ENCODE peak calls at places on chromosomes 2 and 18, in eight cellular contexts. A is GM23338, V is left ventricle myocardium inferior, I is right lobe of liver, O is ascending aorta, N is PC-3, D is heart left ventricle, S is transverse colon. M is an unnamed sample. For H3K4me1, the result is how much of the 10 kb centered on the place peaks cover.

GRCh38 chr2:1515073-1515430 is 101.8 kb downstream of the TPO start:
- DNase-seq in N (no peak), S (no peak), D (no peak), A (no peak), V (no peak), I (peak), O (no peak), M (no peak)

GRCh38 chr2:6103949-6104348 is 411.8 kb downstream of the SOX11 start:
- DNase-seq in D (no peak), N (no peak), A (peak), S (no peak), V (no peak), O (no peak), I (no peak), M (peak)

GRCh38 chr2:50773533-50773932 is 258.4 kb downstream of the NRXN1 start:
- DNase-seq in S (no peak), I (no peak), D (no peak), A (peak), N (no peak), V (no peak), O (no peak), M (no peak)

GRCh38 chr18:32730620-32731021 is 42.2 kb downstream of the KLHL14 start:
- DNase-seq in D (no peak), I (no peak), N (no peak), A (no peak), O (no peak), V (no peak), S (no peak), M (no peak)

GRCh38 chr2:118032169-118033013 is 18.5 kb upstream of the CCDC93 start:
- DNase-seq in O (no peak), A (peak), V (no peak), I (no peak), S (peak), D (no peak), N (peak), M (peak)

GRCh38 chr2:71048096-71048495 is 20.4 kb upstream of the NAGK start:
- DNase-seq in N (no peak), V (no peak), S (no peak), A (no peak), I (no peak), O (no peak), D (no peak), M (no peak)

GRCh38 chr18:57437433-57437781 is 2.2 kb downstream of the ONECUT2 start:
- DNase-seq in S (no peak), A (peak), O (no peak), N (no peak), I (peak), V (no peak), D (no peak), M (no peak)

GRCh38 chr2:63743976-63744331 is 97.7 kb upstream of the UGP2 start:
- DNase-seq in D (no peak), O (no peak), S (no peak), A (no peak), N (no peak), V (no peak), I (no peak), M (no peak)

GRCh38 chr2:215832791-215833190 is 180.6 kb downstream of the MREG start:
- DNase-seq in I (peak), O (no peak), A (no peak), D (no peak), N (no peak), S (no peak), V (no peak), M (no peak)

GRCh38 chr2:219286436-219287115 is 7.4 kb downstream of the DNAJB2 start:
- DNase-seq in N (no peak), V (no peak), O (no peak), S (no peak), A (peak), I (no peak), D (no peak), M (peak)

GRCh38 chr2:49693961-49694360 is 539.6 kb upstream of the FSHR start:
- DNase-seq in S (no peak), O (no peak), I (no peak), D (no peak), N (no peak), A (no peak), V (no peak), M (no peak)

GRCh38 chr18:10059610-10060468 is 146.0 kb downstream of the VAPA start:
- DNase-seq in S (no peak), A (no peak), I (no peak), D (no peak), V (peak), O (no peak), N (no peak), M (no peak)

GRCh38 chr2:69011611-69012157 is 1.3 kb upstream of the ANTXR1 start:
- DNase-seq in D (no peak), N (no peak), S (no peak), I (no peak), A (peak), O (no peak), V (no peak), M (no peak)

GRCh38 chr2:9758741-9759140 is 84.5 kb upstream of the TAF1B start:
- DNase-seq in S (no peak), D (no peak), I (no peak), O (no peak), A (no peak), V (no peak), N (no peak), M (no peak)

GRCh38 chr2:226609361-226609760 is 190.3 kb downstream of the IRS1 start:
- DNase-seq in D (no peak), N (no peak), S (no peak), O (no peak), V (no peak), I (no peak), A (no peak), M (no peak)

GRCh38 chr18:42706618-42707017 is 408.9 kb downstream of the RIT2 start:
- DNase-seq in O (no peak), V (no peak), D (no peak), S (peak), A (peak), I (no peak), N (no peak), M (peak)

GRCh38 chr2:238995634-238996033 is 147.7 kb downstream of the TWIST2 start:
- DNase-seq in A (no peak), N (peak), D (no peak), S (no peak), I (no peak), V (no peak), O (no peak), M (no peak)

GRCh38 chr18:79987566-79987965 is 797 bp downstream of the TXNL4A start:
- DNase-seq in D (no peak), I (no peak), O (no peak), V (no peak), A (no peak), N (no peak), S (no peak), M (no peak)

GRCh38 chr2:239893236-239893515 is 132.0 kb downstream of the NDUFA10 start:
- DNase-seq in S (no peak), O (no peak), V (no peak), A (no peak), I (no peak), N (no peak), D (no peak), M (peak)

GRCh38 chr18:475202-475624 is 25.3 kb downstream of the COLEC12 start:
- DNase-seq in S (no peak), D (peak), A (peak), I (no peak), O (no peak), V (no peak), N (peak), M (no peak)

GRCh38 chr2:26675651-26676255 is 16.8 kb upstream of the KCNK3 start:
- DNase-seq in V (no peak), N (no peak), O (no peak), A (no peak), D (no peak), I (peak), S (no peak), M (no peak)

GRCh38 chr2:236545248-236545658 is 24.4 kb upstream of the ACKR3 start:
- DNase-seq in S (no peak), V (no peak), O (no peak), N (no peak), A (no peak), D (no peak), I (no peak), M (no peak)

GRCh38 chr2:15556311-15556930 is 4.7 kb downstream of the NBAS start:
- DNase-seq in V (no peak), A (no peak), I (no peak), N (no peak), S (no peak), D (no peak), O (no peak), M (no peak)

GRCh38 chr18:76338619-76339245 is 156.3 kb downstream of the ZNF516 start:
- DNase-seq in A (no peak), I (no peak), V (no peak), S (no peak), N (no peak), O (no peak), D (no peak), M (no peak)

GRCh38 chr2:216216951-216217903 is 108.1 kb downstream of the XRCC5 start:
- DNase-seq in D (peak), A (no peak), V (no peak), N (peak), I (no peak), S (no peak), O (no peak), M (no peak)

GRCh38 chr2:138780451-138780880 is 276 bp upstream of the NXPH2 start:
- DNase-seq in O (no peak), N (no peak), I (no peak), S (no peak), A (peak), D (no peak), V (no peak), M (no peak)

GRCh38 chr2:167862787-167863186 is 384.6 kb downstream of the STK39 start:
- DNase-seq in I (no peak), N (peak), O (no peak), D (no peak), V (no peak), A (no peak), S (no peak), M (no peak)

GRCh38 chr2:198098918-198099317 is 294.5 kb downstream of the PLCL1 start:
- DNase-seq in O (no peak), A (peak), I (no peak), D (no peak), V (no peak), N (no peak), S (no peak), M (no peak)

GRCh38 chr2:233999182-233999581 is 51.3 kb upstream of the SPP2 start:
- DNase-seq in V (no peak), N (no peak), D (no peak), A (peak), S (no peak), O (no peak), I (no peak), M (no peak)

GRCh38 chr2:9311488-9311887 is 104.9 kb downstream of the ASAP2 start:
- DNase-seq in A (no peak), S (peak), D (peak), I (no peak), V (peak), N (peak), O (no peak), M (no peak)

GRCh38 chr2:71360434-71360975 is 28.9 kb downstream of the ZNF638 start:
- DNase-seq in V (no peak), O (no peak), N (no peak), D (no peak), I (no peak), A (no peak), S (no peak), M (no peak)

GRCh38 chr2:212158081-212158480 is 380.5 kb downstream of the ERBB4 start:
- DNase-seq in D (no peak), A (no peak), S (no peak), N (no peak), V (no peak), I (no peak), O (no peak), M (no peak)

DNA sequence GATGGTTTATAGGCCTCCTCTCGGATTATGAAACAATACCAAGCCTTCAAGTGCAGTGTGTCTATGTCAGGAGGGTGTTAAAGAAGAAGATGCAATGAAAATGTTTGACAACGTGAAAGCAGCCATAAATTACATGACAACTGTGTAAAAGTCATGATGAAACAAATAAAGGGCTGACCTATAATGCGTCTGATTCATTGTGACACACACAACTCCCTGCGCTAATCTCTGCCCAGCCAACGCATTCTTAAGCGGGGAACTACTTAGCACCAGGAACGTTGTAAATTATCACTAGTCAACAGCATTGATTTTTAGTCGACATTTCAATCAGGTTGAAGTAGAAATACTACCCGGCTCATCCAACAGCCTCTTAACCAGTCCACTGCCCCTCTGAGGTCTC is 26.8 kb downstream of the BCL11A start:
- DNase-seq in I (no peak), N (no peak), A (no peak), O (no peak), V (no peak), D (no peak), S (no peak), M (no peak)
- H3K4me1 ChIP-seq in I (under half), N (under half), A (half or more), O (under half), V (half or more), D (under half), S (under half), M (under half)

GRCh38 chr18:8610442-8610801 is 1.2 kb downstream of the RAB12 start:
- DNase-seq in O (no peak), A (no peak), V (no peak), N (peak), D (no peak), S (peak), I (no peak), M (peak)

GRCh38 chr18:8605974-8606373 is 3.3 kb upstream of the RAB12 start:
- DNase-seq in O (no peak), D (no peak), V (no peak), S (no peak), N (no peak), A (no peak), I (no peak), M (no peak)

GRCh38 chr18:8608795-8609673 is at the start of gene RAB12:
- DNase-seq in V (peak), O (peak), S (peak), I (peak), N (peak), D (peak), A (peak), M (peak)

GRCh38 chr18:8609711-8610441 is 639 bp downstream of the RAB12 start:
- DNase-seq in N (no peak), I (peak), S (peak), V (peak), A (no peak), D (no peak), O (no peak), M (peak)

DNA sequence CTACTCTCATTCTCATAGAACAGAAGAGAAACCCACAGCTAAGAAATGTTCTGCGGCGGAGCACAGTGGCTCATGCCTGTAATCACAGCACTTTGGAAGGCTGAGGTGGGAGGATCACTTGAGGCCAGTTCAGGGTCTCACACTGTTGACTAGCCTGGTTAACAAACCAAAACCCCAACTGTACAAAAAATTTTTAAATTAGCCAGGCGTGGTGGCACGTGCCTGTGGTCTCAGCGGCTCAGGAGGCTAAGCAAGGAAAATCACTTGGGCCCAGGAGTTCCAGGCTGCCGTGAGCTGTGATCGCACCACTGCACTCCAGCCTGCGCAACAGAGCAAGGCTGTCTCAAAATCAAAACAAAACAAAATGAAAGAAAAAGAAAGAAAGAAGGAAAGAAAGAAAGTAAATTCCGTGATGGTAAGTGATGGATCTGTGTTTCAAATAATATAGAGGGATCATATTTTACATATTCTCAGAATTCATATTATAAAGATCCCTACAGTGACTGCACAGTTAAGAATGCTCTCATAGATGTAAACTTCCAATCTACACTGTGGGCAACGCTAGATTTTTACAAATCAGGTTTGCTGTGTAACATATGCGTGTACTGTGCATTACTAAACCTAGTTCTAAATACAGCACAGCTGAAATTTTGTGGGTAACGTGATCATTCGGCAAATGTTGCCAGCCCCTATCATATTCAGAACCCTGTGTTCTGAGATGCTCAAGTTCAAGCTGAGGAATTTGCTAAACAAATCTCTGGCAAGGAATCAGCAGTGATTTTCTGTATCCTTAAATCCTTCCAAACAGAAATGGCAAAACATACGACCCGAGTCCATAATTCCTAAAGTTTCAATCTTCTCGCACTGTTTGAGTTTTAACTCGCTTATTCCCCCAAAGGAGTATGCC is 1.2 kb upstream of the RAB12 start:
- DNase-seq in A (no peak), O (no peak), I (no peak), S (no peak), D (no peak), V (no peak), N (no peak), M (peak)
- H3K27ac ChIP-seq in A (no peak), O (peak), I (peak), S (peak), D (peak), V (peak), N (no peak), M (peak)

DNA sequence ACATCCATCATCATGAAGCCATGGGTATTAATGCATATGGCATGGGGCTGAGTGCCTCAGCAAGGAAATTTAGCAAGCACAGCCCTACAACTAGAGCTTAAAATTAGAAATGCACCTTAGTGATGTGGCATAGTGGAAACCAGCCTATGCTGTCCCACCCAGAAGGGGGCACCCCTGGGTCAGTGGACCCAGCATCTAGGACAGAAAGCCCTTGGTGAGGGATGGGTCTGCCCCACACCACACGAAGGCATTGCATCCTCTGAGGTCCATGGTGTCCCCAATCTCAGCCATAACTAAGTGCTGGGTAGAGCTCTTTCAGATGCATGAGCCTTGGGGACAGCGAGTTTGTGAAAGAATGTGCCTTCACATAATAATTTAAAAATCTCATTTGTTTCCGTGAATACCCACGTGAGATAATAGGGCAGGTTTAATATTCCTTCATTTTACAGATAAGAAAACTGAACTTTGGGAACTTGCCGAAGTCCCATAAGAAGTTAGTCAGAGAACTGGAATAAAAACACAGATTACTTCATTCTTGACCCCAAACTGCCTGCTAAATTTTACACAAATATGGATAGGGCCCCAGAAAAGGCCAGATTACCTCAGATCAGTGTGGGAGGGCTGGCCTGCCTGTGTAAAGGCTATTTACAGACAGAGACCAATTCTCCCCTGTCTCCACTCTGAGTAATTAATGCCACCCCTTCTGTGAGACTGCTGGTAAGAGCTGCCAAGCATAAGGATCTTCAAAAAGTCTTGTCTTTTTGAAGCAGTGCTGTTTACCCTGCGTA is 139.0 kb downstream of the MGAT5 start:
- DNase-seq in N (no peak), A (peak), I (no peak), V (no peak), O (no peak), S (no peak), D (no peak), M (peak)
- TF ChIP-seq CTCF in N (no peak), A (peak), I (no peak), V (no peak), O (no peak), S (no peak), D (no peak), M (no peak)

DNA sequence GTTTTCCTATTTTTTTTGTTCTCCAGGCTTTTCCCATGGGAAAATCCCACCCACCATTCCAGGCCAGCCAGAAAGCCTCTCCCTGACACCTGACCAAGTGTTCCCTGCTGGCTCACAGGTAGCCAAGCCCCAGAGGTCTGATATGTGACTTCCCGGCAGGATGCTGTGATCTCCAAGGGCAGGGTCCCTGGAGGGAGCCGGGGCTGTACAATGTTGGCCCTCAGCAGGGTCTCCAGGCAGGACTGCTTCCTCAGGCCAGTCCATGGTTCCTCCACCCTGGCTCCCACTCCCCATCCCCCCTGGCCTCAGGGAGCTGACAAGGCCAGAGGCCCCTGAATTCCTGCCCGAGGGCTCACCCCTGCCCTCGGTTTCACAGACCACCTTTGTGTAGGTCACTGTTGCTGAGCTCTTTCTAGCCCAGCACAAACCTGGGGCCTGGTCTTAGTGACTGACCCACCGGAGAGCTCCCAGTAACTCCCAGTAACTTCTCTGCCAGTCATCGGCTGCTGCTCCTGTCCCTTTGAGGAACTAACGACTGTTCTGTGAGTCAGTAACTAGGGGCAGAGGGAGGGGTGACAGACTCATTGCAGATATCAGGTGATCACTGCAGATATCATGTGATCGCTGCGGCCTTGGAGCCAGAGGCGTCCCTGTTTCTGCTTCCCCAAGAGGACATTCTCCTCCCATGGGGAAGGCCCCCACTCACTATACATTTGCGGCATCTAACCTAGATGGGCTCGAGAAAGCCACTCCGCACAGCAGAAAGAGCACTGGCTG is 38.7 kb downstream of the SDC1 start:
- DNase-seq in A (no peak), N (peak), D (no peak), I (peak), S (peak), V (no peak), O (peak), M (peak)
- H3K4me1 ChIP-seq in A (under half), N (half or more), D (under half), I (under half), S (under half), V (under half), O (under half), M (under half)

GRCh38 chr2:4130651-4131050 is 427.3 kb downstream of the DCDC2C start:
- DNase-seq in D (no peak), O (no peak), V (no peak), N (no peak), A (no peak), S (no peak), I (no peak), M (no peak)
- H3K27ac ChIP-seq in D (no peak), O (no peak), V (no peak), N (no peak), A (no peak), S (no peak), I (no peak), M (no peak)

GRCh38 chr18:14089781-14090180 is 42.5 kb downstream of the ZNF519 start:
- DNase-seq in A (peak), O (no peak), N (peak), D (no peak), S (no peak), V (no peak), I (no peak), M (no peak)
- TF ChIP-seq CTCF in A (no peak), O (no peak), N (no peak), D (no peak), S (no peak), V (no peak), I (no peak), M (no peak)